ENCODE peak calls at places on chromosomes 7 and 10, in nine cellular contexts. B is effector CD4-positive, alpha-beta T cell; K is cardiac fibroblast; X is AG04450; O is fibroblast of the aortic adventitia; Q is erythroblast; R is activated naive CD8-positive, alpha-beta T cell treated with anti-CD3 and anti-CD28 coated beads, Interleukin-2, amount 10 ng/mL, durations not matched to agents 7 days and 5 days; Y is stimulated activated CD4-positive, alpha-beta T cell treated with anti-CD3 and anti-CD28 coated beads, Interleukin-4, amount 100 ng/mL, for 48 hours; F is NCI-H1092. P is an unnamed sample.

GRCh38 chr10:5543628-5544027 is 18.9 kb downstream of the CALML3 start:
- DNase-seq in O (peak), B (no peak), Y (no peak), X (no peak), F (no peak), R (no peak), K (no peak), Q (no peak), P (no peak)

GRCh38 chr10:121437596-121437995 is 160.6 kb downstream of the FGFR2 start:
- DNase-seq in Y (no peak), B (no peak), X (no peak), R (no peak), K (no peak), O (no peak), Q (no peak), F (peak), P (peak)

GRCh38 chr10:19730071-19730470 is 86.2 kb upstream of the PLXDC2 start:
- DNase-seq in X (no peak), Y (no peak), Q (no peak), B (no peak), R (no peak), F (no peak), O (peak), K (peak), P (peak)

GRCh38 chr10:3281911-3282310 is 109.3 kb upstream of the PITRM1 start:
- DNase-seq in O (no peak), K (no peak), F (no peak), Q (no peak), R (no peak), X (no peak), Y (no peak), B (no peak), P (no peak)

GRCh38 chr7:121430558-121430957 is 34.5 kb upstream of the FAM3C start:
- DNase-seq in O (no peak), K (no peak), B (no peak), X (no peak), F (no peak), Y (no peak), R (no peak), Q (no peak), P (no peak)

GRCh38 chr10:36608251-36608650 is 517.1 kb upstream of the ANKRD30A start:
- DNase-seq in B (no peak), X (peak), Y (no peak), F (no peak), Q (no peak), R (no peak), K (peak), O (peak), P (peak)

GRCh38 chr7:142168746-142169145 is 57.2 kb downstream of the MGAM2 start:
- DNase-seq in B (no peak), K (no peak), Y (no peak), X (no peak), O (peak), F (no peak), R (no peak), Q (no peak), P (peak)

GRCh38 chr7:107394301-107394700 is 75.6 kb upstream of the GPR22 start:
- DNase-seq in Q (no peak), K (peak), B (no peak), F (no peak), X (no peak), R (no peak), O (peak), Y (no peak), P (no peak)

GRCh38 chr10:95290446-95290800 is 380 bp downstream of the PDLIM1 start:
- DNase-seq in B (no peak), Y (no peak), O (no peak), Q (no peak), R (no peak), K (no peak), X (no peak), F (no peak), P (no peak)

GRCh38 chr7:130935564-130936157 is 201.7 kb upstream of the KLF14 start:
- DNase-seq in B (no peak), O (no peak), R (no peak), Q (no peak), X (no peak), Y (no peak), K (no peak), F (no peak), P (no peak)

GRCh38 chr7:120873367-120873766 is 15.4 kb upstream of the TSPAN12 start:
- DNase-seq in X (no peak), O (no peak), Q (no peak), B (no peak), R (no peak), Y (no peak), K (no peak), F (no peak), P (peak)

GRCh38 chr10:114874827-114875541 is 53.4 kb downstream of the FHIP2A start:
- DNase-seq in F (no peak), R (no peak), B (no peak), Y (no peak), K (peak), O (peak), Q (peak), X (no peak), P (peak)

GRCh38 chr7:26691886-26692285 is 172.5 kb downstream of the SKAP2 start:
- DNase-seq in O (no peak), B (no peak), R (no peak), Q (no peak), X (no peak), F (no peak), Y (no peak), K (no peak), P (no peak)

GRCh38 chr7:43873300-43873699 is 4.0 kb upstream of the MRPS24 start:
- DNase-seq in B (no peak), F (no peak), X (no peak), R (no peak), O (peak), Y (no peak), Q (peak), K (peak), P (no peak)

GRCh38 chr7:103810112-103810744 is 179.2 kb downstream of the RELN start:
- DNase-seq in R (no peak), K (no peak), Y (no peak), B (no peak), X (no peak), O (no peak), F (no peak), Q (peak), P (no peak)

GRCh38 chr10:8444630-8445029 is 390.1 kb downstream of the GATA3 start:
- DNase-seq in R (peak), B (no peak), F (no peak), O (peak), K (peak), Q (no peak), Y (no peak), X (no peak), P (peak)

GRCh38 chr10:8298871-8299570 is 244.5 kb downstream of the GATA3 start:
- DNase-seq in X (no peak), O (no peak), Q (no peak), R (no peak), F (no peak), K (no peak), Y (no peak), B (no peak), P (no peak)

GRCh38 chr7:157044943-157045660 is 34.6 kb upstream of the MNX1 start:
- DNase-seq in X (no peak), K (no peak), F (no peak), Q (no peak), O (no peak), Y (no peak), R (no peak), B (no peak), P (no peak)

GRCh38 chr10:77291596-77292505 is 345.8 kb downstream of the KCNMA1 start:
- DNase-seq in R (no peak), Q (no peak), F (no peak), B (no peak), X (no peak), K (no peak), O (peak), Y (no peak), P (peak)

GRCh38 chr7:27193335-27194001 is 6.4 kb downstream of the HOXA13 start:
- DNase-seq in O (no peak), Y (no peak), X (no peak), F (no peak), Q (no peak), R (peak), B (no peak), K (no peak), P (no peak)

GRCh38 chr7:50397971-50398324 is 52.2 kb downstream of the FIGNL1 start:
- DNase-seq in B (no peak), O (no peak), X (no peak), K (no peak), Q (no peak), R (no peak), Y (no peak), F (no peak), P (no peak)

GRCh38 chr7:123537026-123537642 is 2.7 kb upstream of the IQUB start:
- DNase-seq in Y (no peak), B (no peak), X (no peak), O (peak), Q (peak), R (no peak), K (peak), F (no peak), P (peak)

GRCh38 chr7:104160375-104160774 is 47.4 kb downstream of the ORC5 start:
- DNase-seq in Q (peak), R (no peak), K (peak), O (peak), B (no peak), Y (no peak), F (peak), X (no peak), P (peak)

GRCh38 chr10:81600185-81600584 is 274.8 kb upstream of the NRG3 start:
- DNase-seq in K (peak), F (no peak), X (no peak), O (no peak), Y (no peak), R (no peak), Q (no peak), B (no peak), P (peak)

GRCh38 chr7:158348446-158348845 is 239.2 kb downstream of the PTPRN2 start:
- DNase-seq in Y (no peak), F (no peak), K (no peak), X (no peak), O (no peak), B (no peak), Q (no peak), R (no peak), P (no peak)

GRCh38 chr10:31940839-31941653 is 12.4 kb upstream of the ARHGAP12 start:
- DNase-seq in Q (no peak), O (peak), X (peak), R (no peak), B (no peak), Y (no peak), K (peak), F (no peak), P (peak)

GRCh38 chr7:85014936-85015335 is 171.9 kb downstream of the SEMA3D start:
- DNase-seq in B (no peak), F (peak), O (no peak), R (no peak), Q (no peak), Y (no peak), X (no peak), K (no peak), P (no peak)

GRCh38 chr10:122362621-122363020 is 11.9 kb upstream of the PLEKHA1 start:
- DNase-seq in B (no peak), X (no peak), R (no peak), O (peak), K (no peak), Y (no peak), Q (no peak), F (no peak), P (peak)

GRCh38 chr7:116895849-116896248 is 33.5 kb downstream of the CAPZA2 start:
- DNase-seq in K (no peak), R (no peak), Y (no peak), Q (no peak), O (no peak), B (no peak), X (no peak), F (no peak), P (no peak)